ENCODE peak calls at places on chromosomes 1 and 21, in six cellular contexts. K is IMR-90, O is A549, M is HepG2, G is SK-N-SH, B is WTC11. Q is an unnamed sample.

GRCh38 chr21:25891596-25891995 is 156.8 kb downstream of the GABPA start:
- DNase-seq in K (no peak), O (no peak), M (no peak), G (no peak), B (no peak), Q (no peak)

GRCh38 chr1:159867322-159868064 is 5.0 kb upstream of the VSIG8 start:
- DNase-seq in K (no peak), O (no peak), M (no peak), G (no peak), B (peak), Q (no peak)

GRCh38 chr1:11531314-11531870 is 52.4 kb downstream of the DISP3 start:
- DNase-seq in K (no peak), O (no peak), M (no peak), G (no peak), B (peak), Q (no peak)

GRCh38 chr1:183039985-183040447 is 16.8 kb downstream of the LAMC1 start:
- DNase-seq in K (peak), O (no peak), M (no peak), G (no peak), B (no peak), Q (no peak)

GRCh38 chr1:26994020-26994745 is 691 bp downstream of the TRNP1 start:
- DNase-seq in K (no peak), O (no peak), M (no peak), G (peak), B (no peak), Q (no peak)

GRCh38 chr1:17121881-17122280 is 2.6 kb upstream of the PADI2 start:
- DNase-seq in K (peak), O (no peak), M (no peak), G (no peak), B (no peak), Q (no peak)

GRCh38 chr1:198123146-198123545 is 33.7 kb upstream of the NEK7 start:
- DNase-seq in K (peak), O (no peak), M (no peak), G (no peak), B (no peak), Q (no peak)

GRCh38 chr1:50517488-50517887 is 94.2 kb upstream of the DMRTA2 start:
- DNase-seq in K (no peak), O (no peak), M (no peak), G (no peak), B (no peak), Q (no peak)

GRCh38 chr1:161119017-161119378 is 1.1 kb downstream of the NIT1 start:
- DNase-seq in K (no peak), O (no peak), M (no peak), G (peak), B (peak), Q (no peak)

GRCh38 chr1:193181526-193181925 is 4.9 kb downstream of the B3GALT2 start:
- DNase-seq in K (no peak), O (no peak), M (no peak), G (no peak), B (no peak), Q (no peak)

GRCh38 chr21:15730484-15731242 is 881 bp downstream of the USP25 start:
- DNase-seq in K (no peak), O (no peak), M (no peak), G (no peak), B (no peak), Q (no peak)
- TF ChIP-seq USF2 in K (no peak), O (no peak), M (no peak), G (no peak), B (no peak), Q (no peak)

GRCh38 chr1:226679853-226680516 is 59.1 kb downstream of the ITPKB start:
- DNase-seq in K (peak), O (no peak), M (no peak), G (peak), B (peak), Q (peak)

GRCh38 chr1:226680653-226681052 is 58.4 kb downstream of the ITPKB start:
- DNase-seq in K (no peak), O (no peak), M (no peak), G (no peak), B (no peak), Q (no peak)

GRCh38 chr1:226678251-226678650 is 60.8 kb downstream of the ITPKB start:
- DNase-seq in K (no peak), O (no peak), M (no peak), G (no peak), B (no peak), Q (no peak)

GRCh38 chr1:226678701-226679100 is 60.4 kb downstream of the ITPKB start:
- DNase-seq in K (no peak), O (no peak), M (no peak), G (no peak), B (no peak), Q (no peak)

DNA sequence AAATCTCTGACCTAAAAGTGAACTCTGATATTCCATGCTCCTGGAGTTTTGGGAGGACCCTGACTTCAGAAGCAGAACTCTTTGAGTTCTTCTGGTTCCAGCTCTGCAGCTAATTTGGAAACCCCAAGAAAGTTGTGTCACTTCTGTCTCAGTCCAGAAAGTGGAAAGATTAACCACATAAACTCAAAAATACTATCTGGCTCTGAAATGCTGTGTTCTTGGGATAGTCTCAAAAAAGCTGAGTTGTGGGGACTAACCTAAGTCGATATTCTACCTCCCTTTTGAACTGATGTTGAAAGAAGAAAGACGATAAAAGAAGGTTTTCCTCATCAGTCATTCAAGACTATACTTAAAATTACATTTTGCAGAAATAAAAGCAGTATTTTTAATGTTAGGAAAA is 59.8 kb downstream of the ITPKB start:
- DNase-seq in K (no peak), O (no peak), M (no peak), G (no peak), B (no peak), Q (no peak)
- TF ChIP-seq USF2 in K (no peak), O (no peak), M (no peak), G (no peak), B (no peak), Q (no peak)

GRCh38 chr21:42566524-42567180 is 53.0 kb downstream of the SLC37A1 start:
- DNase-seq in K (no peak), O (no peak), M (no peak), G (no peak), B (peak), Q (no peak)
- TF ChIP-seq USF2 in K (no peak), O (no peak), M (no peak), G (no peak), B (no peak), Q (no peak)

DNA sequence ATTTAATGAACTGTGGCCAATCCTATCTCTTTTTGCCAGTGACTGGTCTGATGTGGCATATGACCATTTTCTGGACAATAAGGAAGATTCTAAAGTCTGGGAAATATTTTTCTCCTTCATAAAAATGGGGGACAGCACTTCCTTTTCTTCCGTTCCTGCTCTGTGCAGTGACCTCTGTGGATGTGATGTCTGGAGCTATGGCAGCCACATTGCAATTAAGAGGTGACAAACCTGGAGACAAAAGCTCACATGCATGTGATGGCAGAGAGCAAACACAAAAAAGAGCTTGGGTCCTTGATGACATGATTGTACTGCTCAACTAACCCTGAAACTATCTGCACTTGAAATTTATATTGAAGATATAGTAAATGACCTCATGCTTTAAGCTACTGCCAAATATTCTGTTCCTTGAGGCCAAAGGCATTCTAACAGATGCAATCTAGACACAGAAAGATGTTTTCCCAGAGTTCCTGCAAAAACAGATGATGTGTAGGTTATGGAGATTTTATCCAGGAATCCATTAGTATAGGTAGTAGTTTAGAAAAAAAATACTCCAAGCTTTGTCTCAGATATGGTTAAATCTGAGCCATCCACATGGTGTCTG is 2.2 kb upstream of the MAGI3 start:
- DNase-seq in K (peak), O (no peak), M (no peak), G (no peak), B (no peak), Q (no peak)
- TF ChIP-seq USF2 in K (no peak), O (no peak), M (no peak), G (no peak), B (no peak), Q (no peak)

GRCh38 chr1:219567341-219567947 is 45.5 kb downstream of the ZC3H11B start:
- DNase-seq in K (peak), O (peak), M (peak), G (peak), B (no peak), Q (no peak)
- TF ChIP-seq USF2 in K (no peak), O (no peak), M (no peak), G (no peak), B (no peak), Q (no peak)

DNA sequence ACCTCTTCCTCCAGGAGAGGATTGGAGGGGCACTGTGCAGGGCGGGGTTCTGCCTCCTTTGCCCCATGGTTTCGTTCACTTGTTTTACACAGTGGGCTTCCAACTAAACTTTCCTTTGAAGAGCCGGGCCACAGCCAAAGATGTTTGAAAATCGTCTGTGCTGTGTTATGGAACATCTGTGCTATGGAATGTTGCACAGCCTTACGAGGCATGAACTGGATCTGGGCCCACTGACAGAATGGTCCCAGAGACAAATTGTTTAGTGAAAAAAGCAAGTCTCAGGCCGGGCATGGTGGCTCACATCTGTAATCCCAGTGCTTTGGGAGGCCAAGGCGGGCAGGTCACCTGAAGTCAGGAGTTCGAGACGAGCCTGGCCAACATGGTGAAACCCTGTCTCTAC is 12.6 kb upstream of the MEF2D start:
- DNase-seq in K (peak), O (no peak), M (no peak), G (no peak), B (no peak), Q (no peak)
- TF ChIP-seq USF2 in K (no peak), O (no peak), M (no peak), G (no peak), B (no peak), Q (no peak)

GRCh38 chr1:180141381-180141934 is 13.2 kb upstream of the QSOX1 start:
- DNase-seq in K (no peak), O (no peak), M (no peak), G (no peak), B (no peak), Q (no peak)

GRCh38 chr1:180136968-180137356 is 17.7 kb upstream of the QSOX1 start:
- DNase-seq in K (no peak), O (no peak), M (no peak), G (no peak), B (no peak), Q (no peak)

GRCh38 chr1:180136311-180136967 is 18.2 kb upstream of the QSOX1 start:
- DNase-seq in K (peak), O (no peak), M (no peak), G (no peak), B (no peak), Q (no peak)

GRCh38 chr1:180135535-180135934 is 19.1 kb upstream of the QSOX1 start:
- DNase-seq in K (peak), O (no peak), M (no peak), G (no peak), B (no peak), Q (no peak)

GRCh38 chr1:180137767-180138166 is 16.9 kb upstream of the QSOX1 start:
- DNase-seq in K (no peak), O (no peak), M (no peak), G (no peak), B (no peak), Q (no peak)
- TF ChIP-seq USF2 in K (no peak), O (no peak), M (no peak), G (no peak), B (no peak), Q (no peak)

GRCh38 chr1:89823679-89824292 is 3.0 kb downstream of the LRRC8D start:
- DNase-seq in K (no peak), O (no peak), M (no peak), G (no peak), B (no peak), Q (no peak)

GRCh38 chr1:89827330-89827729 is 6.5 kb downstream of the LRRC8D start:
- DNase-seq in K (no peak), O (no peak), M (no peak), G (no peak), B (no peak), Q (no peak)

GRCh38 chr1:89829186-89829585 is 8.4 kb downstream of the LRRC8D start:
- DNase-seq in K (no peak), O (no peak), M (no peak), G (no peak), B (no peak), Q (no peak)

GRCh38 chr1:89827902-89828301 is 7.1 kb downstream of the LRRC8D start:
- DNase-seq in K (no peak), O (no peak), M (no peak), G (no peak), B (no peak), Q (no peak)

GRCh38 chr1:89826594-89826993 is 5.8 kb downstream of the LRRC8D start:
- DNase-seq in K (no peak), O (no peak), M (peak), G (no peak), B (no peak), Q (no peak)
- TF ChIP-seq USF2 in K (no peak), O (no peak), M (no peak), G (no peak), B (no peak), Q (no peak)

Q was measured in H1.